ENCODE peak calls at places on chromosomes 5 and 9, in seven cellular contexts. One of them, this sample, is unnamed.

GRCh38 chr5:5497132-5497748 is 74.8 kb downstream of the ICE1 start:
- DNase-seq in breast epithelium: no peak
- DNase-seq in H9: peak; percentile 74
- DNase-seq in epithelial cell of prostate: no peak
- DNase-seq in GM23338: peak; percentile 78
- DNase-seq in Panc1: peak; percentile 30
- DNase-seq in CD8-positive, alpha-beta memory T cell: no peak
- DNase-seq in this sample: peak; percentile 58

GRCh38 chr5:151923865-151924264 is 786 bp downstream of the GLRA1 start:
- DNase-seq in breast epithelium: no peak
- DNase-seq in H9: peak; percentile 59
- DNase-seq in epithelial cell of prostate: no peak
- DNase-seq in GM23338: peak; percentile 80
- DNase-seq in Panc1: no peak
- DNase-seq in CD8-positive, alpha-beta memory T cell: no peak
- DNase-seq in this sample: peak; percentile 6

GRCh38 chr5:34552686-34553085 is 103.4 kb upstream of the RAI14 start:
- DNase-seq in breast epithelium: no peak
- DNase-seq in H9: peak; percentile 14
- DNase-seq in epithelial cell of prostate: no peak
- DNase-seq in GM23338: no peak
- DNase-seq in Panc1: no peak
- DNase-seq in CD8-positive, alpha-beta memory T cell: no peak
- DNase-seq in this sample: no peak

GRCh38 chr5:134146651-134147544 is 29.9 kb downstream of the SKP1 start:
- DNase-seq in breast epithelium: no peak
- DNase-seq in H9: no peak
- DNase-seq in epithelial cell of prostate: no peak
- DNase-seq in GM23338: no peak
- DNase-seq in Panc1: no peak
- DNase-seq in CD8-positive, alpha-beta memory T cell: no peak
- DNase-seq in this sample: no peak

GRCh38 chr9:89676281-89676680 is 71.5 kb downstream of the GADD45G start:
- DNase-seq in breast epithelium: peak; percentile 63
- DNase-seq in H9: no peak
- DNase-seq in epithelial cell of prostate: no peak
- DNase-seq in GM23338: no peak
- DNase-seq in Panc1: no peak
- DNase-seq in CD8-positive, alpha-beta memory T cell: no peak
- DNase-seq in this sample: no peak

GRCh38 chr9:127451681-127452480 is 571 bp downstream of the LRSAM1 start:
- DNase-seq in breast epithelium: peak; percentile 63
- DNase-seq in H9: peak; percentile 68
- DNase-seq in epithelial cell of prostate: no peak
- DNase-seq in GM23338: peak; percentile 70
- DNase-seq in Panc1: no peak
- DNase-seq in CD8-positive, alpha-beta memory T cell: peak; percentile 29
- DNase-seq in this sample: no peak

GRCh38 chr5:127492854-127493738 is 24.3 kb upstream of the PRRC1 start:
- DNase-seq in breast epithelium: no peak
- DNase-seq in H9: no peak
- DNase-seq in epithelial cell of prostate: no peak
- DNase-seq in GM23338: peak; percentile 56
- DNase-seq in Panc1: peak; percentile 54
- DNase-seq in CD8-positive, alpha-beta memory T cell: peak; percentile 35
- DNase-seq in this sample: no peak

GRCh38 chr5:170121321-170121720 is 15.6 kb downstream of the FOXI1 start:
- DNase-seq in breast epithelium: no peak
- DNase-seq in H9: no peak
- DNase-seq in epithelial cell of prostate: no peak
- DNase-seq in GM23338: no peak
- DNase-seq in Panc1: no peak
- DNase-seq in CD8-positive, alpha-beta memory T cell: no peak
- DNase-seq in this sample: no peak

GRCh38 chr5:65072836-65073620 is 304.3 kb downstream of the CWC27 start:
- DNase-seq in breast epithelium: no peak
- DNase-seq in H9: no peak
- DNase-seq in epithelial cell of prostate: no peak
- DNase-seq in GM23338: no peak
- DNase-seq in Panc1: no peak
- DNase-seq in CD8-positive, alpha-beta memory T cell: no peak
- DNase-seq in this sample: no peak

GRCh38 chr5:1445895-1446601 is 808 bp upstream of the SLC6A3 start:
- DNase-seq in breast epithelium: no peak
- DNase-seq in H9: no peak
- DNase-seq in epithelial cell of prostate: no peak
- DNase-seq in GM23338: peak; percentile 65
- DNase-seq in Panc1: no peak
- DNase-seq in CD8-positive, alpha-beta memory T cell: no peak
- DNase-seq in this sample: no peak

GRCh38 chr9:135305546-135306180 is 173.9 kb upstream of the PPP1R26 start:
- DNase-seq in breast epithelium: no peak
- DNase-seq in H9: no peak
- DNase-seq in epithelial cell of prostate: no peak
- DNase-seq in GM23338: no peak
- DNase-seq in Panc1: no peak
- DNase-seq in CD8-positive, alpha-beta memory T cell: no peak
- DNase-seq in this sample: no peak

GRCh38 chr5:132026516-132027008 is 15.1 kb upstream of the ACSL6 start:
- DNase-seq in breast epithelium: no peak
- DNase-seq in H9: no peak
- DNase-seq in epithelial cell of prostate: no peak
- DNase-seq in GM23338: no peak
- DNase-seq in Panc1: no peak
- DNase-seq in CD8-positive, alpha-beta memory T cell: peak; percentile 76
- DNase-seq in this sample: no peak

GRCh38 chr9:9341203-9341602 is 1271.6 kb downstream of the PTPRD start:
- DNase-seq in breast epithelium: no peak
- DNase-seq in H9: no peak
- DNase-seq in epithelial cell of prostate: no peak
- DNase-seq in GM23338: peak; percentile 35
- DNase-seq in Panc1: no peak
- DNase-seq in CD8-positive, alpha-beta memory T cell: no peak
- DNase-seq in this sample: no peak

DNA sequence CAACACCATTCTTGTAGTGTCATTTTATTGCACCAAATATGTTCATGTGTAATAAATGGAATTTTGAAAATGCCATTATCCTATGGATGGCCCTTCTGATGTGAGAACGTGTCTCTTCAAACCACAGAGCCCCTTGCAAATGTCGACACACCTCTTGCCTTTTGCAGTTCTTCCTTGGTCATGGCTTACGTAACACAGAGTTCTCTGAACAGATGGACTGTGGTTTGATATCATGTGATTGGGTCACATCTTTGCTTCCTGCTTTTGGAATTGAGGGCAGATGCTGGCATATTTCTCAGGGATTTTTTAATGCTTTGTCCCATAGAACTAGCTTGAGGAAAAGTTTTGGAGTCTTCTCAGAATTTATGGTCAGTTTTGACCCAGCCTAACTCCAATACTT is 4.6 kb downstream of the TGFBR1 start:
- DNase-seq in breast epithelium: no peak
- DNase-seq in H9: no peak
- DNase-seq in epithelial cell of prostate: no peak
- DNase-seq in GM23338: no peak
- DNase-seq in Panc1: no peak
- DNase-seq in CD8-positive, alpha-beta memory T cell: no peak
- DNase-seq in this sample: no peak
- H3K27ac ChIP-seq in breast epithelium: no peak overlapping the region
- H3K27ac ChIP-seq in H9: no peak overlapping the region
- H3K27ac ChIP-seq in epithelial cell of prostate: no peak overlapping the region
- H3K27ac ChIP-seq in GM23338: no peak overlapping the region
- H3K27ac ChIP-seq in Panc1: no peak overlapping the region
- H3K27ac ChIP-seq in CD8-positive, alpha-beta memory T cell: no peak overlapping the region
- H3K27ac ChIP-seq in this sample: no peak overlapping the region

DNA sequence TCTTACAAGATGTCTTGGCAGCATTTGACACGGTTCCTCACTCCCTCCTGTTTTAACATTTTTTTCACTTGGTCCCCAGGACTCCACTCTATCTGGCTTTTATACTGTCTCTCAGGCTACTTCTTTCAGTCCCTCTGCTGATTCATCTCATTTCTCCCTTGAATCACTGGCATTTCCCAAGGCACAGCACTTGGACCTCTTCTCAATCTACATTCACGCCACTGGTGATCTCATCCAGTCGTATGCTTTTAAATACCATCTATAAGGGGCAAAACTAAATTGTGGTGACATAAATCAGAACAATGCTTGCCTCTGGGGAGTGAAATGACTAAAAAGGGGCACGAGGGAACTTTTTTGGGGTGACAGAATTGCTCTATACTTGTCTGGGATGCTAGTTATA is 47.1 kb downstream of the MAPKAP1 start:
- DNase-seq in breast epithelium: no peak
- DNase-seq in H9: no peak
- DNase-seq in epithelial cell of prostate: no peak
- DNase-seq in GM23338: no peak
- DNase-seq in Panc1: no peak
- DNase-seq in CD8-positive, alpha-beta memory T cell: no peak
- DNase-seq in this sample: no peak
- H3K27ac ChIP-seq in breast epithelium: no peak overlapping the region
- H3K27ac ChIP-seq in H9: no peak overlapping the region
- H3K27ac ChIP-seq in epithelial cell of prostate: peak overlapping the region; percentile 20
- H3K27ac ChIP-seq in GM23338: peak overlapping the region; percentile 22
- H3K27ac ChIP-seq in Panc1: no peak overlapping the region
- H3K27ac ChIP-seq in CD8-positive, alpha-beta memory T cell: no peak overlapping the region
- H3K27ac ChIP-seq in this sample: no peak overlapping the region

GRCh38 chr9:652896-653295 is 188.6 kb upstream of the DMRT1 start:
- DNase-seq in breast epithelium: no peak
- DNase-seq in H9: no peak
- DNase-seq in epithelial cell of prostate: no peak
- DNase-seq in GM23338: no peak
- DNase-seq in Panc1: no peak
- DNase-seq in CD8-positive, alpha-beta memory T cell: no peak
- DNase-seq in this sample: no peak

GRCh38 chr9:656918-657583 is 184.4 kb upstream of the DMRT1 start:
- DNase-seq in breast epithelium: no peak
- DNase-seq in H9: no peak
- DNase-seq in epithelial cell of prostate: peak; percentile 75
- DNase-seq in GM23338: no peak
- DNase-seq in Panc1: no peak
- DNase-seq in CD8-positive, alpha-beta memory T cell: no peak
- DNase-seq in this sample: no peak

GRCh38 chr9:653856-654387 is 187.6 kb upstream of the DMRT1 start:
- DNase-seq in breast epithelium: no peak
- DNase-seq in H9: no peak
- DNase-seq in epithelial cell of prostate: no peak
- DNase-seq in GM23338: no peak
- DNase-seq in Panc1: no peak
- DNase-seq in CD8-positive, alpha-beta memory T cell: no peak
- DNase-seq in this sample: no peak

GRCh38 chr9:653421-653820 is 188.1 kb upstream of the DMRT1 start:
- DNase-seq in breast epithelium: no peak
- DNase-seq in H9: no peak
- DNase-seq in epithelial cell of prostate: no peak
- DNase-seq in GM23338: no peak
- DNase-seq in Panc1: no peak
- DNase-seq in CD8-positive, alpha-beta memory T cell: no peak
- DNase-seq in this sample: no peak

DNA sequence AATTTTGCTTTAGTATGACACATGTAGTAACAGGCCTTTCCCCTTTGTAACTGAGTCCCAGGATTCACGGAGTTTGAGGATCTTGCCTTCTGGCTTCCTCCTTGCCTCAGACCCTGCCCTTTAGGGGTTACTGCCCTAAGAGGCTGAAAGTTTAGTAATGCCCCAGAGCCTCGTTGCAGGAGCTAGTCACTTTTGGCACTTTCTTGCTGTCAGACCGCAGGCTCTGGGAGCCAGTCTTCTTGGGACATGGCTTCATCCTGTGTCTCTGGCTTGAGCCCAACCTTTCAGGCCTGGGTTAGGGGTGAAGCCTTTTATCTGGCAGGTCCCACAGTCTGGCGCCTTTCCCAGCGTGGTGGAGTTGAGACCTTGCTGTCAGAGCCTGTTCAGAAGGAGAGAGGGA is 185.6 kb upstream of the DMRT1 start:
- DNase-seq in breast epithelium: no peak
- DNase-seq in H9: no peak
- DNase-seq in epithelial cell of prostate: no peak
- DNase-seq in GM23338: no peak
- DNase-seq in Panc1: no peak
- DNase-seq in CD8-positive, alpha-beta memory T cell: no peak
- DNase-seq in this sample: no peak
- H3K27ac ChIP-seq in breast epithelium: peak overlapping the region; percentile 74
- H3K27ac ChIP-seq in H9: no peak overlapping the region
- H3K27ac ChIP-seq in epithelial cell of prostate: peak overlapping the region; percentile 69
- H3K27ac ChIP-seq in GM23338: no peak overlapping the region
- H3K27ac ChIP-seq in Panc1: no peak overlapping the region
- H3K27ac ChIP-seq in CD8-positive, alpha-beta memory T cell: no peak overlapping the region
- H3K27ac ChIP-seq in this sample: no peak overlapping the region

DNA sequence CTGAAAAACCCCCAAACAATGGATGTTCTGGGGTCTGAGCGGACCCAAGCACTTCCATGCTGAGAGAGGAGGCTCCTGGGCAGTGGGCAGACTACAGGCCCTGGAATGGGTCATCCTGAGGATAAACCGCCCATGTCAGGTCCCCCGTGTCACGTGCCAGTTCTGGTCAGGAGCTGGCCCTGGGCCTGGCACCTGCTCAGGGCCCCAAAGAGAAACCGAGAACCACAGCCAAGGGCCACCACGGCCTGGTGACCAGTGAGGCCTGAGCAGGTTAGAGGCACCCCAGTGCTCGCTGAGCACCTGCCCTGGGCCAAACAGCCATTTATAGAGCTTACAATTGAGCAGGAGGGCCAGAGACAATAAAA is 15.8 kb downstream of the LMAN2 start:
- DNase-seq in breast epithelium: no peak
- DNase-seq in H9: no peak
- DNase-seq in epithelial cell of prostate: no peak
- DNase-seq in GM23338: no peak
- DNase-seq in Panc1: no peak
- DNase-seq in CD8-positive, alpha-beta memory T cell: no peak
- DNase-seq in this sample: no peak
- H3K27ac ChIP-seq in breast epithelium: no peak overlapping the region
- H3K27ac ChIP-seq in H9: no peak overlapping the region
- H3K27ac ChIP-seq in epithelial cell of prostate: no peak overlapping the region
- H3K27ac ChIP-seq in GM23338: no peak overlapping the region
- H3K27ac ChIP-seq in Panc1: no peak overlapping the region
- H3K27ac ChIP-seq in CD8-positive, alpha-beta memory T cell: no peak overlapping the region
- H3K27ac ChIP-seq in this sample: no peak overlapping the region

DNA sequence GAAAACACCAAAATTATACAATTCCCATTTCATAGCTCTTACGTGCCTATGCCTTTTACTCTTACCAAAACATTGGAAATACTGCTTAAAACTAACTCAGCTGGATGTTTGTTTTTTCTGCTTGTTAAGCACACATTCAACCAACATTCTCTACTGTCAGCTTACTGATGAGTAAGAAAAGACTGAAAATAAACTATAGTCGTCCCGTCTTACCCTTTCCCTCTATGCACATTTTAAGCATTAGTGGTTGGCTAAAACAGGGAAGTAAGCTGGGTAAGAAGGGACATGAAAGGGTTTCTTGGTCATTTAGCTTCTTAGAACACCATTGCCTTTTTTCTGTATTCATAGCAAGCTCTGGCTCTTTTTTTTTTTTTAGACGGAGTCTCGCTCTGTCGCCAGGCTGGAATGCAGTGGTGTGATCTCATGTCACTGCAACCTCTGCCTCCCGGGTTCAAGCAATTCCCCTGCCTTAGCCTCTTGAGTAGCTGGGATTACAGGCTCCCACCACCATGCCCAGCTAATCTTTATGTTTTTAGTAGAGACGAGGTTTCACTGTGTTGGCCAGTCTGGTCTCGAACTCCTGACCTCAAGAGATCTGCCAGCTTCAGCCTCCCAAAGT is 232.1 kb upstream of the PCSK5 start:
- DNase-seq in breast epithelium: no peak
- DNase-seq in H9: no peak
- DNase-seq in epithelial cell of prostate: no peak
- DNase-seq in GM23338: no peak
- DNase-seq in Panc1: no peak
- DNase-seq in CD8-positive, alpha-beta memory T cell: no peak
- DNase-seq in this sample: no peak
- H3K27ac ChIP-seq in breast epithelium: no peak overlapping the region
- H3K27ac ChIP-seq in H9: no peak overlapping the region
- H3K27ac ChIP-seq in epithelial cell of prostate: no peak overlapping the region
- H3K27ac ChIP-seq in GM23338: no peak overlapping the region
- H3K27ac ChIP-seq in Panc1: no peak overlapping the region
- H3K27ac ChIP-seq in CD8-positive, alpha-beta memory T cell: no peak overlapping the region
- H3K27ac ChIP-seq in this sample: no peak overlapping the region